ENCODE peak calls at places on chromosomes 12 and 14, in four cellular contexts. B is GM23248, I is GM23338, R is adipocyte. A is an unnamed sample.

GRCh38 chr12:1935242-1935641 is 16.8 kb upstream of the CACNA2D4 start:
- DNase-seq in B (no peak), I (no peak), R (no peak), A (peak; percentile 16)

GRCh38 chr12:49550853-49551252 is 12.0 kb downstream of the KCNH3 start:
- DNase-seq in B (no peak), I (no peak), R (no peak), A (peak; percentile 24)

GRCh38 chr12:22919883-22920282 is 294.9 kb downstream of the ETNK1 start:
- DNase-seq in B (no peak), I (no peak), R (no peak), A (no peak)

GRCh38 chr12:29534935-29535334 is 37.4 kb upstream of the OVCH1 start:
- DNase-seq in B (no peak), I (peak; percentile 42), R (peak; percentile 28), A (peak; percentile 10)

GRCh38 chr12:13179159-13180074 is 17.1 kb upstream of the EMP1 start:
- DNase-seq in B (peak; percentile 86), I (peak; percentile 69), R (peak; percentile 63), A (peak; percentile 70)

GRCh38 chr12:94621662-94622359 is 28.5 kb downstream of the TMCC3 start:
- DNase-seq in B (peak; percentile 39), I (no peak), R (no peak), A (no peak)

GRCh38 chr12:100185361-100185894 is 15.2 kb upstream of the ACTR6 start:
- DNase-seq in B (peak; percentile 46), I (no peak), R (peak; percentile 10), A (no peak)

GRCh38 chr12:46661161-46661845 is 164.5 kb downstream of the SLC38A4 start:
- DNase-seq in B (peak; percentile 87), I (peak; percentile 80), R (peak; percentile 89), A (peak; percentile 33)

GRCh38 chr12:52231305-52232232 is 1.5 kb upstream of the KRT7 start:
- DNase-seq in B (no peak), I (no peak), R (no peak), A (peak; percentile 23)

GRCh38 chr14:77124345-77125274 is 17.0 kb downstream of the ZDHHC22 start:
- DNase-seq in B (peak; percentile 71), I (peak; percentile 62), R (peak; percentile 78), A (peak; percentile 90)

GRCh38 chr12:68222336-68222735 is 3.3 kb downstream of the IL26 start:
- DNase-seq in B (peak; percentile 18), I (peak; percentile 11), R (no peak), A (no peak)

GRCh38 chr12:106342397-106343212 is 14.9 kb upstream of the POLR3B start:
- DNase-seq in B (peak; percentile 96), I (no peak), R (peak; percentile 90), A (no peak)

GRCh38 chr12:48070033-48070432 is 35.8 kb downstream of the SENP1 start:
- DNase-seq in B (no peak), I (no peak), R (no peak), A (no peak)

GRCh38 chr12:131318045-131318685 is 364.5 kb downstream of the ADGRD1 start:
- DNase-seq in B (no peak), I (no peak), R (no peak), A (no peak)

GRCh38 chr12:88207921-88208640 is 66.0 kb downstream of the TMTC3 start:
- DNase-seq in B (peak; percentile 90), I (no peak), R (peak; percentile 19), A (no peak)

GRCh38 chr14:91521058-91521721 is 11.1 kb upstream of the PPP4R3A start:
- DNase-seq in B (no peak), I (no peak), R (no peak), A (no peak)

GRCh38 chr12:50101663-50102062 is 2.1 kb upstream of the GPD1 start:
- DNase-seq in B (peak; percentile 81), I (peak; percentile 91), R (peak; percentile 65), A (peak; percentile 85)

GRCh38 chr12:74365178-74365964 is 172.3 kb upstream of the ATXN7L3B start:
- DNase-seq in B (peak; percentile 6), I (peak; percentile 66), R (peak; percentile 59), A (peak; percentile 4)

GRCh38 chr14:89243765-89244164 is 173.3 kb downstream of the FOXN3 start:
- DNase-seq in B (no peak), I (no peak), R (no peak), A (no peak)

GRCh38 chr12:108831309-108831991 is 25.9 kb downstream of the SSH1 start:
- DNase-seq in B (no peak), I (no peak), R (no peak), A (no peak)

GRCh38 chr14:22466520-22466919 is 122.5 kb downstream of the DAD1 start:
- DNase-seq in B (peak; percentile 62), I (no peak), R (no peak), A (no peak)

GRCh38 chr12:71439613-71440392 is at the start of gene LGR5:
- DNase-seq in B (peak; percentile 44), I (peak; percentile 73), R (peak; percentile 69), A (peak; percentile 77)

GRCh38 chr14:53295985-53296582 is 143.0 kb upstream of the DDHD1 start:
- DNase-seq in B (peak; percentile 52), I (peak; percentile 76), R (peak; percentile 76), A (peak; percentile 10)

GRCh38 chr12:26293612-26294011 is 98.2 kb downstream of the SSPN start:
- DNase-seq in B (no peak), I (no peak), R (no peak), A (no peak)

GRCh38 chr12:103829092-103829491 is 11.9 kb downstream of the NT5DC3 start:
- DNase-seq in B (peak; percentile 21), I (no peak), R (peak; percentile 84), A (no peak)

GRCh38 chr12:50637870-50638481 is 125.9 kb upstream of the ATF1 start:
- DNase-seq in B (peak; percentile 77), I (peak; percentile 74), R (peak; percentile 87), A (peak; percentile 33)

GRCh38 chr12:28057856-28058615 is 85.5 kb upstream of the PTHLH start:
- DNase-seq in B (no peak), I (no peak), R (no peak), A (no peak)

GRCh38 chr12:53313996-53314395 is 7.4 kb downstream of the AAAS start:
- DNase-seq in B (no peak), I (no peak), R (no peak), A (no peak)

GRCh38 chr12:509494-509893 is 49.8 kb downstream of the B4GALNT3 start:
- DNase-seq in B (peak; percentile 40), I (no peak), R (no peak), A (peak; percentile 48)

GRCh38 chr12:111672822-111673381 is 12.9 kb downstream of the BRAP start:
- DNase-seq in B (no peak), I (no peak), R (no peak), A (no peak)

GRCh38 chr12:111677186-111677585 is 8.6 kb downstream of the BRAP start:
- DNase-seq in B (no peak), I (no peak), R (no peak), A (no peak)

GRCh38 chr12:111673503-111673902 is 12.3 kb downstream of the BRAP start:
- DNase-seq in B (peak; percentile 56), I (peak; percentile 61), R (peak; percentile 67), A (peak; percentile 41)
- H3K36me3 ChIP-seq in B (peaks cover 47% of the 10 kb centered on the region), I (peaks cover 40% of the 10 kb centered on the region), R (peaks cover 76% of the 10 kb centered on the region), A (peaks cover 14% of the 10 kb centered on the region)

GRCh38 chr12:6500466-6500865 is 6.6 kb downstream of the NCAPD2 start:
- DNase-seq in B (no peak), I (no peak), R (no peak), A (no peak)

GRCh38 chr12:6492838-6493579 is at the start of gene MRPL51:
- DNase-seq in B (peak; percentile 98), I (peak; percentile 99), R (peak; percentile 99), A (peak; percentile 97)

GRCh38 chr12:6493580-6494350 is at the start of gene NCAPD2:
- DNase-seq in B (peak; percentile 100), I (peak; percentile 97), R (peak; percentile 99), A (peak; percentile 99)

GRCh38 chr12:6494351-6494743 is 445 bp downstream of the NCAPD2 start:
- DNase-seq in B (no peak), I (peak; percentile 18), R (no peak), A (no peak)

GRCh38 chr12:6494968-6495367 is 1.1 kb downstream of the NCAPD2 start:
- DNase-seq in B (peak; percentile 14), I (no peak), R (peak; percentile 10), A (no peak)
- H3K4me3 ChIP-seq in B (peak overlapping the region; percentile 98), I (peak overlapping the region; percentile 70), R (peak overlapping the region; percentile 94), A (peak overlapping the region; percentile 89)

DNA sequence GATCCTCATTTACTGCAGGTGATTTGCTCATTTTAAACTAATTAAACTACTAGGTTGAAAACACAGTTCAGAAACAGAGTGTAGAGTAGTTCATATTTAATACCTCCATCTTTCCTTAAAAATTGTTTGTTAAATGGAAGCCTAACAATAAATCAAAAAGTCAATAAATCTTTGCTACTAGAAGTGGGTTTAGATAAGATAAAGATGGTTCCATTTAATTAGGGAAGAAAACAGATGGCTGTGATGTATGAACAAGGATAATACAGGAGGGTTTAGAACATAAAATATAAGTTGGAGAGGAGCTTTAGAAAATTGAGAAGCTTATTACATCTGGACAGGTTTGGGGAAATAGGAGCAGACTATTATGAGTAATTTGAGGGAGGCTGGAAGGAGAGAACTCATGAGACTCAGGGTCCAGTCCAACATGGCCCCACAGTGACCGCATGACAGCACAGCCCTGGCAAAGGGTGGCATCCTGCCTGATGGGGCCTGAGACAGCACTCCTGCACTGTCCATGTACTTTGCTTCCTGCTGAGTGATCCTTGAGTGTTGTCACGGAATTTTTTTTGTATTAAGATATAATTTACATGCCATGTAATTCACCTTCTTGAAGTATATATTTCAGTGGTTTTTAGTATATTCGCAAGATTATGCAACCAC is 27.0 kb upstream of the PYGL start:
- DNase-seq in B (no peak), I (no peak), R (no peak), A (no peak)
- H3K27me3 ChIP-seq in B (no peaks in the 10 kb centered on the region), I (no peaks in the 10 kb centered on the region), R (no peaks in the 10 kb centered on the region), A (no peaks in the 10 kb centered on the region)

GRCh38 chr14:67695394-67695949 is at the start of gene RDH11:
- DNase-seq in B (peak; percentile 97), I (peak; percentile 95), R (peak; percentile 98), A (peak; percentile 86)

GRCh38 chr14:67694791-67695393 is 672 bp downstream of the RDH11 start:
- DNase-seq in B (peak; percentile 98), I (peak; percentile 93), R (peak; percentile 94), A (peak; percentile 85)

GRCh38 chr14:67690011-67690410 is 5.6 kb downstream of the RDH11 start:
- DNase-seq in B (no peak), I (no peak), R (no peak), A (no peak)
- H3K36me3 ChIP-seq in B (peaks cover 48% of the 10 kb centered on the region), I (peaks cover 78% of the 10 kb centered on the region), R (peaks cover 70% of the 10 kb centered on the region), A (peaks cover 59% of the 10 kb centered on the region)

GRCh38 chr14:65301862-65302539 is 110.5 kb upstream of the FUT8 start:
- DNase-seq in B (no peak), I (no peak), R (no peak), A (no peak)
- H3K4me3 ChIP-seq in B (no peak overlapping the region), I (no peak overlapping the region), R (no peak overlapping the region), A (no peak overlapping the region)

GRCh38 chr12:63151061-63151897 is at the start of gene AVPR1A:
- DNase-seq in B (peak; percentile 19), I (peak; percentile 48), R (peak; percentile 30), A (peak; percentile 22)

GRCh38 chr12:63154560-63154959 is 3.6 kb upstream of the AVPR1A start:
- DNase-seq in B (no peak), I (no peak), R (no peak), A (no peak)

GRCh38 chr12:63150255-63151060 is 543 bp downstream of the AVPR1A start:
- DNase-seq in B (peak; percentile 11), I (peak; percentile 80), R (peak; percentile 10), A (peak; percentile 78)

GRCh38 chr12:63151898-63152700 is 1.1 kb upstream of the AVPR1A start:
- DNase-seq in B (peak; percentile 62), I (peak; percentile 89), R (peak; percentile 82), A (peak; percentile 69)

GRCh38 chr12:63149884-63150254 is 1.1 kb downstream of the AVPR1A start:
- DNase-seq in B (no peak), I (no peak), R (no peak), A (no peak)
- H3K27me3 ChIP-seq in B (peaks cover 53% of the 10 kb centered on the region), I (peaks cover 68% of the 10 kb centered on the region), R (peaks cover 25% of the 10 kb centered on the region), A (peaks cover 44% of the 10 kb centered on the region)

A was measured in H7.